ENCODE peak calls at places on chromosomes 1 and 21, in four cellular contexts. R is RCC 7860, S is amygdala, Z is T-cell. K is an unnamed sample.

GRCh38 chr1:80778094-80778840 is 1022.5 kb upstream of the ADGRL2 start:
- DNase-seq in Z (no peak), S (no peak), R (no peak), K (no peak)

GRCh38 chr1:12595839-12596821 is 21.9 kb downstream of the DHRS3 start:
- DNase-seq in S (no peak), R (peak), Z (no peak), K (no peak)

GRCh38 chr1:8889103-8889846 is 10.8 kb upstream of the ENO1 start:
- DNase-seq in R (no peak), Z (no peak), S (no peak), K (no peak)

GRCh38 chr1:45974541-45975269 is 157.7 kb downstream of the PIK3R3 start:
- DNase-seq in R (peak), S (no peak), Z (no peak), K (no peak)

GRCh38 chr1:46517932-46518498 is 28.4 kb downstream of the DMBX1 start:
- DNase-seq in Z (no peak), S (no peak), R (no peak), K (no peak)

GRCh38 chr1:40735234-40735633 is 43.7 kb downstream of the NFYC start:
- DNase-seq in S (no peak), Z (no peak), R (no peak), K (no peak)

GRCh38 chr1:242185728-242186127 is 186.8 kb upstream of the MAP1LC3C start:
- DNase-seq in R (no peak), Z (no peak), S (no peak), K (no peak)

GRCh38 chr21:29649370-29649963 is 290.3 kb downstream of the GRIK1 start:
- DNase-seq in S (no peak), Z (no peak), R (no peak), K (no peak)

GRCh38 chr1:188888387-188888786 is 1589.3 kb downstream of the BRINP3 start:
- DNase-seq in Z (no peak), R (no peak), S (no peak), K (no peak)

GRCh38 chr1:219443763-219444162 is 169.1 kb downstream of the ZC3H11B start:
- DNase-seq in R (peak), S (no peak), Z (no peak), K (no peak)

GRCh38 chr1:18283601-18284385 is 176.2 kb downstream of the IGSF21 start:
- DNase-seq in R (peak), S (no peak), Z (no peak), K (no peak)

GRCh38 chr1:33815061-33815460 is 48.8 kb upstream of the HMGB4 start:
- DNase-seq in S (no peak), Z (no peak), R (no peak), K (no peak)

GRCh38 chr1:33810571-33810970 is 53.3 kb upstream of the HMGB4 start:
- DNase-seq in R (no peak), S (no peak), Z (no peak), K (no peak)

GRCh38 chr1:55179177-55179835 is 35.9 kb downstream of the USP24 start:
- DNase-seq in Z (no peak), S (no peak), R (no peak), K (no peak)

GRCh38 chr1:226064816-226065248 is 2.3 kb downstream of the H3-3A start:
- DNase-seq in R (peak), Z (peak), S (peak), K (peak)

GRCh38 chr1:32749726-32750224 is 47.2 kb upstream of the SYNC start:
- DNase-seq in S (no peak), R (no peak), Z (no peak), K (no peak)

GRCh38 chr21:16308269-16308668 is 578.5 kb downstream of the USP25 start:
- DNase-seq in S (no peak), Z (no peak), R (no peak), K (no peak)

GRCh38 chr1:84731519-84731918 is 41.3 kb upstream of the SSX2IP start:
- DNase-seq in R (no peak), S (no peak), Z (no peak), K (no peak)

GRCh38 chr1:203628185-203628996 is 1.8 kb downstream of the ATP2B4 start:
- DNase-seq in S (no peak), Z (no peak), R (peak), K (no peak)

GRCh38 chr1:65343286-65343685 is 33.9 kb downstream of the DNAJC6 start:
- DNase-seq in S (no peak), Z (no peak), R (no peak), K (no peak)

GRCh38 chr1:207830788-207831187 is 78.9 kb downstream of the CD46 start:
- DNase-seq in S (no peak), R (no peak), Z (no peak), K (no peak)

GRCh38 chr1:51170342-51170741 is 65.7 kb upstream of the RNF11 start:
- DNase-seq in R (peak), S (no peak), Z (no peak), K (peak)

GRCh38 chr1:180243517-180244221 is 13.6 kb downstream of the LHX4 start:
- DNase-seq in S (no peak), R (no peak), Z (no peak), K (no peak)

GRCh38 chr1:156821801-156822200 is 5.2 kb upstream of the SH2D2A start:
- DNase-seq in Z (no peak), R (no peak), S (no peak), K (no peak)

GRCh38 chr21:42414928-42415769 is 11.4 kb downstream of the UBASH3A start:
- DNase-seq in Z (peak), S (no peak), R (peak), K (no peak)

GRCh38 chr1:230243583-230244377 is 176.7 kb downstream of the GALNT2 start:
- DNase-seq in R (no peak), Z (no peak), S (no peak), K (no peak)

GRCh38 chr1:185540295-185540694 is 193.9 kb upstream of the HMCN1 start:
- DNase-seq in R (no peak), S (no peak), Z (no peak), K (no peak)

GRCh38 chr1:202888204-202888506 is 794 bp downstream of the RABIF start:
- DNase-seq in R (peak), S (no peak), Z (no peak), K (no peak)

GRCh38 chr1:148435406-148435805 is 47.7 kb downstream of the PPIAL4G start:
- DNase-seq in S (no peak), R (no peak), Z (no peak), K (no peak)

GRCh38 chr1:11731719-11732283 is 4.1 kb upstream of the AGTRAP start:
- DNase-seq in R (no peak), Z (no peak), S (peak), K (peak)

GRCh38 chr1:113976609-113977278 is 2.5 kb upstream of the OLFML3 start:
- DNase-seq in Z (no peak), S (no peak), R (no peak), K (no peak)

GRCh38 chr1:54298284-54299033 is 98.5 kb downstream of the MRPL37 start:
- DNase-seq in R (no peak), Z (no peak), S (no peak), K (no peak)

GRCh38 chr1:22105611-22106207 is 37.2 kb downstream of the WNT4 start:
- DNase-seq in R (peak), S (no peak), Z (peak), K (peak)

GRCh38 chr1:164440222-164440621 is 118.8 kb upstream of the PBX1 start:
- DNase-seq in Z (no peak), R (no peak), S (peak), K (no peak)

GRCh38 chr1:172602706-172603105 is 56.2 kb upstream of the FASLG start:
- DNase-seq in S (no peak), Z (no peak), R (no peak), K (no peak)

GRCh38 chr1:178768423-178768822 is 43.4 kb downstream of the RALGPS2 start:
- DNase-seq in S (no peak), R (no peak), Z (no peak), K (no peak)

GRCh38 chr1:170938281-170938680 is 2.9 kb downstream of the MROH9 start:
- DNase-seq in Z (no peak), R (no peak), S (no peak), K (no peak)

GRCh38 chr21:45912611-45913415 is 68.8 kb upstream of the COL6A1 start:
- DNase-seq in Z (no peak), S (no peak), R (no peak), K (no peak)

K was measured in NCI-H2029 treated with DMSO at 0.1 percent for 48 hours.